ENCODE peak calls at places on chromosomes 13 and 19, in four cellular contexts. One of them, this sample, is unnamed.

GRCh38 chr13:98225036-98225940 is 48.2 kb upstream of the RNF113B start:
- DNase-seq in A549: no peak
- DNase-seq in K562: no peak
- DNase-seq in HepG2: no peak
- DNase-seq in this sample: no peak

GRCh38 chr13:95226476-95226875 is 74.8 kb downstream of the ABCC4 start:
- DNase-seq in A549: no peak
- DNase-seq in K562: peak; percentile 40
- DNase-seq in HepG2: no peak
- DNase-seq in this sample: no peak

GRCh38 chr13:99374169-99374991 is 67.2 kb upstream of the GPR183 start:
- DNase-seq in A549: no peak
- DNase-seq in K562: no peak
- DNase-seq in HepG2: no peak
- DNase-seq in this sample: no peak

GRCh38 chr19:51541458-51542357 is 10.2 kb upstream of the SIGLEC6 start:
- DNase-seq in A549: no peak
- DNase-seq in K562: no peak
- DNase-seq in HepG2: no peak
- DNase-seq in this sample: no peak

GRCh38 chr13:39144391-39144790 is 106.1 kb downstream of the NHLRC3 start:
- DNase-seq in A549: no peak
- DNase-seq in K562: no peak
- DNase-seq in HepG2: no peak
- DNase-seq in this sample: no peak

GRCh38 chr19:45322311-45322710 is 364 bp downstream of the CKM start:
- DNase-seq in A549: no peak
- DNase-seq in K562: no peak
- DNase-seq in HepG2: peak; percentile 48
- DNase-seq in this sample: no peak

GRCh38 chr19:32372726-32373613 is 27.6 kb downstream of the ZNF507 start:
- DNase-seq in A549: no peak
- DNase-seq in K562: no peak
- DNase-seq in HepG2: peak; percentile 90
- DNase-seq in this sample: no peak

GRCh38 chr13:105513448-105513847 is 1022.0 kb downstream of the EFNB2 start:
- DNase-seq in A549: no peak
- DNase-seq in K562: no peak
- DNase-seq in HepG2: no peak
- DNase-seq in this sample: no peak

GRCh38 chr19:13744179-13744578 is 20.1 kb upstream of the MRI1 start:
- DNase-seq in A549: no peak
- DNase-seq in K562: no peak
- DNase-seq in HepG2: no peak
- DNase-seq in this sample: no peak

GRCh38 chr13:74290324-74290773 is 156.1 kb upstream of the KLF12 start:
- DNase-seq in A549: no peak
- DNase-seq in K562: no peak
- DNase-seq in HepG2: peak; percentile 9
- DNase-seq in this sample: no peak

GRCh38 chr19:5594521-5594950 is 26.8 kb upstream of the TINCR start:
- DNase-seq in A549: no peak
- DNase-seq in K562: no peak
- DNase-seq in HepG2: peak; percentile 79
- DNase-seq in this sample: no peak

GRCh38 chr13:75481176-75482069 is 546 bp downstream of the TBC1D4 start:
- DNase-seq in A549: peak; percentile 8
- DNase-seq in K562: peak; percentile 7
- DNase-seq in HepG2: no peak
- DNase-seq in this sample: no peak

GRCh38 chr19:35265126-35265995 is 3.4 kb upstream of the USF2 start:
- DNase-seq in A549: no peak
- DNase-seq in K562: no peak
- DNase-seq in HepG2: no peak
- DNase-seq in this sample: no peak

GRCh38 chr19:55695511-55696290 is 20.7 kb downstream of the EPN1 start:
- DNase-seq in A549: no peak
- DNase-seq in K562: no peak
- DNase-seq in HepG2: no peak
- DNase-seq in this sample: no peak

GRCh38 chr19:37992761-37993160 is 85.8 kb downstream of the SIPA1L3 start:
- DNase-seq in A549: no peak
- DNase-seq in K562: no peak
- DNase-seq in HepG2: no peak
- DNase-seq in this sample: no peak

GRCh38 chr13:46382224-46382623 is 4.8 kb downstream of the RUBCNL start:
- DNase-seq in A549: no peak
- DNase-seq in K562: no peak
- DNase-seq in HepG2: no peak
- DNase-seq in this sample: no peak

GRCh38 chr13:46380242-46380641 is 6.8 kb downstream of the RUBCNL start:
- DNase-seq in A549: no peak
- DNase-seq in K562: no peak
- DNase-seq in HepG2: no peak
- DNase-seq in this sample: no peak

GRCh38 chr13:46374710-46375109 is 12.3 kb downstream of the RUBCNL start:
- DNase-seq in A549: no peak
- DNase-seq in K562: no peak
- DNase-seq in HepG2: no peak
- DNase-seq in this sample: no peak

GRCh38 chr13:46377554-46377953 is 9.5 kb downstream of the RUBCNL start:
- DNase-seq in A549: no peak
- DNase-seq in K562: no peak
- DNase-seq in HepG2: no peak
- DNase-seq in this sample: no peak

DNA sequence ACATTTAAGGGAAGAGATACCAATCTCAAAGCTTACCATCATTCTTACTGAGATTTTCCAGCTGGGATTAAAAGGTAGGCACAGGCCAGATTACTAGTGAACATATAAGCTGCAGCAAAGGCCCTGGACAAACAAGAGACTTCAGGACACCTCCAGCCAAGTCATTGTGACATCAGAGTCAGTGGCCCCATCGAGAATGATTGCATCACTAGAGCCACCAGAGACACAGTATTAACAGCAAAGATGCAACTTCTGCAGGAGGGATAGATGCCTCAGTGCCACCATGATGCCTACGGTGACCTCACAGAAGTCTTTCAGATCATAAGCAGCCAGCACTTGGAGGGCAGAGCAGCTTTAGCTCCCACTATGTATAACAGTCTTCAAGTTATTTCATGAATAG is 8.6 kb downstream of the RUBCNL start:
- DNase-seq in A549: no peak
- DNase-seq in K562: no peak
- DNase-seq in HepG2: no peak
- DNase-seq in this sample: no peak
- TF ChIP-seq PHF8 in A549: no peak
- TF ChIP-seq PHF8 in K562: no peak
- TF ChIP-seq PHF8 in HepG2: no peak
- TF ChIP-seq PHF8 in this sample: no peak

GRCh38 chr19:1521636-1522035 is 2.2 kb upstream of the PLK5 start:
- DNase-seq in A549: no peak
- DNase-seq in K562: no peak
- DNase-seq in HepG2: no peak
- DNase-seq in this sample: no peak
- TF ChIP-seq PHF8 in A549: no peak
- TF ChIP-seq PHF8 in K562: no peak
- TF ChIP-seq PHF8 in HepG2: no peak
- TF ChIP-seq PHF8 in this sample: no peak

GRCh38 chr19:54115071-54116063 is at the start of the genes PRPF31 and TFPT:
- DNase-seq in A549: peak; percentile 99
- DNase-seq in K562: peak; percentile 96
- DNase-seq in HepG2: peak; percentile 96
- DNase-seq in this sample: peak; percentile 87

GRCh38 chr19:54109651-54110050 is 5.8 kb downstream of the TFPT start:
- DNase-seq in A549: no peak
- DNase-seq in K562: peak; percentile 49
- DNase-seq in HepG2: no peak
- DNase-seq in this sample: no peak

GRCh38 chr19:54108496-54108895 is 5.8 kb downstream of the NDUFA3 start:
- DNase-seq in A549: no peak
- DNase-seq in K562: peak; percentile 4
- DNase-seq in HepG2: no peak
- DNase-seq in this sample: no peak

GRCh38 chr19:54114340-54114826 is 1.1 kb downstream of the TFPT start:
- DNase-seq in A549: no peak
- DNase-seq in K562: no peak
- DNase-seq in HepG2: no peak
- DNase-seq in this sample: peak; percentile 49
- TF ChIP-seq PHF8 in A549: no peak
- TF ChIP-seq PHF8 in K562: no peak
- TF ChIP-seq PHF8 in HepG2: no peak
- TF ChIP-seq PHF8 in this sample: no peak

DNA sequence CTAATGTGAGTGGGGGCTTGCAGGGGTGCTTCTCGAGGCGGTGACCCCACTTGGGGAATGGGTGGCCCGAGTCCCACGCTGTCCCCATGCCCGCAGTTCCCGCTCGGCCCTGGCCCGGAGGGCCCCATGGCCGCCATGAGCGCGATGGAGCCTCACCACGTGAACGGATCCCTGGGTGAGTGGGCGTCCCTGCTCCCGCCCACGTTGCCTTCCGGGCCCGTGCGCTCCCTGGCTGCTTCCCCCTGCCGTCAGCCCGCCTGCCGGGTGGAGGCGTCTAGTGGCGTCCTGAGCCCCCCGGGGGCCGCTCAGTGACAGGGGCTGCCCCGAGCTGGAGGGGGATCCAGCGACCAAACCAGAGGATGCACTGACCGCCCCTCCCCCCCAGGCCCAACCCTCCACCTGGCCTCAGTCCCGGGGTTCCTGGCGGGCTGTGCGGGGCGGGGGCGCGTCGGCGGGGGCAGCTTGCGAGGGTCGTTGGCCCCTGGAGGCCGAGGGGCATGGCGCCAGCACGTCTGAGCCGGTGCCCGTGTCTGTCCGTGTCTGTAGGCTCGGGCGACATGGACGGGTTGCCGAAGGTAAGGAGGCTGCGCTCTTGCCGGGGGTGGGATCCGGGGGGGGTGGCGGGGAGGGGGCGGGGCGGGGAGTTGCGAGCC is 4.8 kb downstream of the ISYNA1 start:
- DNase-seq in A549: no peak
- DNase-seq in K562: peak; percentile 54
- DNase-seq in HepG2: no peak
- DNase-seq in this sample: no peak
- TF ChIP-seq PHF8 in A549: no peak
- TF ChIP-seq PHF8 in K562: peak; percentile 25
- TF ChIP-seq PHF8 in HepG2: no peak
- TF ChIP-seq PHF8 in this sample: peak; percentile 21